ENCODE peak calls at places on chromosome 20, in nine cellular contexts. L, Y, H, K, X, R, T, W and C are unnamed samples.

GRCh38 chr20:50462093-50462685 is 48.0 kb upstream of the PTPN1 start:
- DNase-seq in L (no peak), Y (no peak), H (no peak), K (no peak), X (no peak), R (peak; percentile 77), T (peak; percentile 27), W (no peak), C (no peak)

GRCh38 chr20:35020108-35021031 is 64.7 kb downstream of the MYH7B start:
- DNase-seq in L (no peak), Y (no peak), H (no peak), K (no peak), X (no peak), R (no peak), T (no peak), W (no peak), C (no peak)

GRCh38 chr20:38343107-38343797 is 3.0 kb upstream of the LBP start:
- DNase-seq in L (peak; percentile 44), Y (peak; percentile 17), H (no peak), K (no peak), X (peak; percentile 65), R (no peak), T (peak; percentile 46), W (peak; percentile 84), C (peak; percentile 50)

GRCh38 chr20:6114696-6115095 is 8.1 kb downstream of the FERMT1 start:
- DNase-seq in L (no peak), Y (no peak), H (no peak), K (no peak), X (no peak), R (no peak), T (no peak), W (no peak), C (no peak)

GRCh38 chr20:22775256-22775655 is 190.9 kb upstream of the FOXA2 start:
- DNase-seq in L (no peak), Y (no peak), H (peak; percentile 35), K (no peak), X (no peak), R (no peak), T (no peak), W (no peak), C (no peak)

GRCh38 chr20:32006841-32007786 is 3.1 kb upstream of the CCM2L start:
- DNase-seq in L (no peak), Y (peak; percentile 18), H (no peak), K (no peak), X (no peak), R (no peak), T (no peak), W (no peak), C (no peak)

GRCh38 chr20:39111359-39112195 is 149.4 kb downstream of the DHX35 start:
- DNase-seq in L (no peak), Y (no peak), H (no peak), K (no peak), X (no peak), R (no peak), T (no peak), W (no peak), C (no peak)

GRCh38 chr20:51374961-51375360 is 167.6 kb downstream of the NFATC2 start:
- DNase-seq in L (no peak), Y (no peak), H (no peak), K (no peak), X (no peak), R (no peak), T (no peak), W (no peak), C (no peak)

GRCh38 chr20:3323398-3323797 is 84.1 kb downstream of the DNAAF9 start:
- DNase-seq in L (no peak), Y (no peak), H (no peak), K (no peak), X (no peak), R (no peak), T (no peak), W (no peak), C (peak; percentile 9)

GRCh38 chr20:25537890-25538289 is 47.4 kb downstream of the NINL start:
- DNase-seq in L (no peak), Y (no peak), H (no peak), K (no peak), X (no peak), R (no peak), T (no peak), W (no peak), C (no peak)

GRCh38 chr20:37901667-37902503 is 1.0 kb upstream of the VSTM2L start:
- DNase-seq in L (no peak), Y (peak; percentile 70), H (peak; percentile 77), K (peak; percentile 82), X (peak; percentile 53), R (peak; percentile 64), T (peak; percentile 60), W (no peak), C (peak; percentile 68)

GRCh38 chr20:3778976-3779375 is 2.3 kb downstream of the SPEF1 start:
- DNase-seq in L (no peak), Y (no peak), H (no peak), K (peak; percentile 25), X (no peak), R (no peak), T (no peak), W (peak; percentile 80), C (no peak)

GRCh38 chr20:50992336-50992732 is 30.6 kb downstream of the KCNG1 start:
- DNase-seq in L (no peak), Y (no peak), H (no peak), K (peak; percentile 65), X (no peak), R (no peak), T (no peak), W (no peak), C (no peak)

GRCh38 chr20:17343631-17344447 is 117.0 kb downstream of the PCSK2 start:
- DNase-seq in L (no peak), Y (no peak), H (no peak), K (no peak), X (no peak), R (peak; percentile 1), T (no peak), W (no peak), C (peak; percentile 7)

GRCh38 chr20:25408170-25408547 is 686 bp downstream of the GINS1 start:
- DNase-seq in L (no peak), Y (no peak), H (no peak), K (no peak), X (no peak), R (no peak), T (no peak), W (no peak), C (no peak)

GRCh38 chr20:8766868-8767390 is 302.0 kb upstream of the PLCB4 start:
- DNase-seq in L (no peak), Y (peak; percentile 4), H (no peak), K (no peak), X (no peak), R (no peak), T (no peak), W (no peak), C (no peak)

GRCh38 chr20:14449323-14449722 is 111.9 kb upstream of the FLRT3 start:
- DNase-seq in L (no peak), Y (no peak), H (no peak), K (no peak), X (no peak), R (no peak), T (peak; percentile 45), W (no peak), C (peak; percentile 65)

GRCh38 chr20:46400828-46401477 is 5.5 kb downstream of the ELMO2 start:
- DNase-seq in L (no peak), Y (peak; percentile 12), H (no peak), K (peak; percentile 77), X (no peak), R (peak; percentile 42), T (peak; percentile 46), W (no peak), C (peak; percentile 80)
- H3K4me3 ChIP-seq in L (no peak overlapping the region), Y (no peak overlapping the region), H (no peak overlapping the region), K (no peak overlapping the region), X (peak overlapping the region; percentile 3), R (no peak overlapping the region), T (no peak overlapping the region), W (no peak overlapping the region), C (peak overlapping the region; percentile 28)

GRCh38 chr20:42181064-42181463 is 562.9 kb upstream of the CHD6 start:
- DNase-seq in L (no peak), Y (no peak), H (no peak), K (no peak), X (no peak), R (no peak), T (no peak), W (no peak), C (no peak)
- TF ChIP-seq CTCF in L (no peak), Y (no peak), H (no peak), K (no peak), X (no peak), R (no peak), T (no peak), W (no peak), C (no peak)

GRCh38 chr20:45469336-45470261 is at the start of gene WFDC2:
- DNase-seq in L (no peak), Y (no peak), H (no peak), K (peak; percentile 82), X (peak; percentile 42), R (no peak), T (no peak), W (peak; percentile 96), C (no peak)
- H3K4me3 ChIP-seq in L (peak within 1 kb of the TSS; percentile 51), Y (peak within 1 kb of the TSS; percentile 23), H (peak within 1 kb of the TSS; percentile 39), K (peak within 1 kb of the TSS; percentile 85), X (peak within 1 kb of the TSS; percentile 46), R (peak within 1 kb of the TSS; percentile 44), T (peak within 1 kb of the TSS; percentile 7), W (peak within 1 kb of the TSS; percentile 68), C (peak within 1 kb of the TSS; percentile 31)

GRCh38 chr20:63483834-63484233 is 11.4 kb upstream of the KCNQ2 start:
- DNase-seq in L (no peak), Y (no peak), H (no peak), K (peak; percentile 71), X (no peak), R (no peak), T (no peak), W (peak; percentile 62), C (no peak)
- TF ChIP-seq CTCF in L (no peak), Y (no peak), H (no peak), K (peak; percentile 85), X (no peak), R (no peak), T (no peak), W (no peak), C (no peak)

DNA sequence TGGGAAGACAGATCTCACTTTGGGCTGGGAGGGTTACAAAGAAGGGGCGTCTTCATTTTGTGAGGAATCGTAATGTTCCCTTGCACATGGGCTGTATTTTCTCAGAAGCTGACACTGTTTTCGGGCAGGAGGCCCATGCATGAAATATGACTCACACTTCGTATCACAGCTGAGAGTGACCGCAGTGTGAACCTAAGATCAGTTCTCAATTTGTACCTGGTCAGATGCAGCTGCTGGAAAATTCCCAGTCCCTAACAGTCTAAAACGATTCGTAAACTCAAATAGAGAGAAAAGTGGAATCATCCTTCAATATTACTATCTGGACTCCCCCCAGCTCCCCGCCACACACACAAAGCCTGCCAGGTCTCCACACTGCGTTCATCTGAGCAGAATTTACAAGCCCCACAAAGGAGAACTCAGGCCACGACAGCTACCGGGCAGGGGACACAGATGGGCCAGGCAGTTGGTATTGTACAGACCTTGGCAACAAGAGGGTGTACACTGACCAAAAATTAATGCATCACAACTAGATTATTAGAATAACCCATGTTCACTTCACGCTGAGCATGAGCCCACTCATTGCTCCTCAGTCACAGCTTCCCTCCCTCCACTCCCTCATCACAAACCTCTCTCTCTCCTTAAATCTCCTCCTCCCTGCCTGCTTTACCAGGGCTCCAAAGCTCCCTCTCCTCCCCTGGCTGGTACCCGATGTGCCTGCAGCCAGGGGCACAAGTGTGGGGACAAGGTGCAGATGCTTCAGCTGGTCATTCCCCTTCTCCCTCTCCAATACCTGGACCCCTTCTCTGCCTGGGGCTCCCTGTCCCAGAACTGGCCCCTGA is 488.4 kb downstream of the PREX1 start:
- DNase-seq in L (peak; percentile 12), Y (peak; percentile 71), H (peak; percentile 23), K (no peak), X (no peak), R (peak; percentile 94), T (peak; percentile 77), W (no peak), C (peak; percentile 37)
- H3K4me3 ChIP-seq in L (no peak overlapping the region), Y (no peak overlapping the region), H (no peak overlapping the region), K (no peak overlapping the region), X (no peak overlapping the region), R (peak overlapping the region; percentile 20), T (no peak overlapping the region), W (no peak overlapping the region), C (no peak overlapping the region)